ENCODE peak calls at places on chromosomes 16 and 17, in ten cellular contexts. A is AG10803; J is NCI-H1417; C is dorsolateral prefrontal cortex; T is ACHN; U is adipocyte; V is stimulated activated CD4-positive, alpha-beta T cell treated with anti-CD3 and anti-CD28 coated beads, Interleukin-2, amount 100 ng/mL, for 48 hours; G is lower lobe of right lung; M is type B pancreatic cell; B is bronchial epithelial cell. Q is an unnamed sample.

GRCh38 chr17:48505788-48506187 is 25.0 kb downstream of the HOXB1 start:
- DNase-seq in J (no peak), M (no peak), U (peak), A (peak), G (no peak), B (peak), C (no peak), T (peak), V (no peak), Q (no peak)

GRCh38 chr16:61295311-61295710 is 740.9 kb downstream of the CDH8 start:
- DNase-seq in A (no peak), G (no peak), U (no peak), J (no peak), B (peak), M (no peak), T (peak), C (no peak), V (no peak), Q (no peak)

GRCh38 chr16:21223787-21224186 is 9.7 kb upstream of the ANKS4B start:
- DNase-seq in A (no peak), U (no peak), V (no peak), C (no peak), J (no peak), T (no peak), M (no peak), B (no peak), G (no peak), Q (no peak)

GRCh38 chr17:55487727-55488436 is 23.4 kb downstream of the SMIM36 start:
- DNase-seq in T (no peak), B (peak), M (no peak), C (no peak), J (no peak), V (no peak), U (no peak), G (no peak), A (peak), Q (no peak)

GRCh38 chr17:5424909-5425308 is 4.9 kb downstream of the RPAIN start:
- DNase-seq in A (no peak), C (no peak), J (no peak), V (no peak), U (no peak), B (no peak), T (no peak), M (no peak), G (no peak), Q (no peak)

GRCh38 chr16:69406780-69407331 is 17.6 kb upstream of the CYB5B start:
- DNase-seq in M (no peak), J (no peak), T (no peak), U (no peak), V (no peak), C (no peak), A (no peak), G (no peak), B (peak), Q (no peak)

GRCh38 chr16:70635356-70636016 is 10.9 kb upstream of the IL34 start:
- DNase-seq in G (no peak), J (no peak), U (peak), B (peak), T (no peak), V (no peak), M (peak), A (peak), C (no peak), Q (peak)

GRCh38 chr16:65737831-65738230 is 616.0 kb upstream of the CDH11 start:
- DNase-seq in G (no peak), A (no peak), M (no peak), B (no peak), C (no peak), U (no peak), J (no peak), T (no peak), V (no peak), Q (no peak)

GRCh38 chr16:74760007-74760767 is 14.4 kb downstream of the FA2H start:
- DNase-seq in B (peak), T (peak), V (no peak), M (no peak), J (no peak), C (no peak), A (no peak), G (no peak), U (no peak), Q (no peak)

GRCh38 chr16:1332618-1333148 is 762 bp upstream of the BAIAP3 start:
- DNase-seq in C (no peak), U (no peak), G (no peak), A (no peak), J (no peak), V (no peak), M (no peak), B (no peak), T (no peak), Q (no peak)

GRCh38 chr16:69112285-69113129 is 7.1 kb downstream of the HAS3 start:
- DNase-seq in A (peak), T (peak), G (peak), V (peak), M (peak), C (no peak), B (no peak), J (peak), U (peak), Q (no peak)

GRCh38 chr16:1101133-1101532 is 5.1 kb upstream of the C1QTNF8 start:
- DNase-seq in C (no peak), V (no peak), G (no peak), M (no peak), B (no peak), T (no peak), J (no peak), A (no peak), U (no peak), Q (no peak)

GRCh38 chr16:87062569-87063442 is 254.4 kb downstream of the C16orf95 start:
- DNase-seq in A (peak), T (peak), G (no peak), B (peak), J (peak), M (no peak), U (peak), C (no peak), V (peak), Q (no peak)

GRCh38 chr16:57167951-57168350 is 17.9 kb downstream of the PSME3IP1 start:
- DNase-seq in V (no peak), G (no peak), C (no peak), U (peak), B (peak), M (no peak), J (peak), A (peak), T (peak), Q (peak)

GRCh38 chr16:49700928-49701685 is 154.8 kb downstream of the ZNF423 start:
- DNase-seq in T (no peak), U (peak), V (no peak), B (peak), A (no peak), M (no peak), J (no peak), G (no peak), C (no peak), Q (no peak)

GRCh38 chr17:7862692-7863437 is 5.1 kb downstream of the CYB5D1 start:
- DNase-seq in B (peak), G (no peak), A (peak), M (no peak), V (no peak), U (peak), T (peak), J (peak), C (peak), Q (no peak)

GRCh38 chr16:20799599-20799998 is 6.7 kb downstream of the ERI2 start:
- DNase-seq in J (peak), U (peak), T (peak), V (no peak), M (no peak), B (peak), A (peak), G (no peak), C (no peak), Q (no peak)

GRCh38 chr16:11291021-11291716 is 10.0 kb upstream of the PRM1 start:
- DNase-seq in T (no peak), C (no peak), G (no peak), B (no peak), A (no peak), V (no peak), M (no peak), U (no peak), J (no peak), Q (no peak)

GRCh38 chr17:78658281-78658785 is 81.1 kb upstream of the DNAH17 start:
- DNase-seq in B (peak), U (peak), C (no peak), T (no peak), A (peak), G (no peak), J (no peak), M (no peak), V (no peak), Q (no peak)

GRCh38 chr17:82083533-82084359 is 14.3 kb downstream of the FASN start:
- DNase-seq in U (no peak), J (no peak), A (no peak), C (no peak), B (no peak), T (no peak), G (no peak), V (no peak), M (no peak), Q (no peak)

GRCh38 chr17:71970312-71970711 is 150.5 kb upstream of the SOX9 start:
- DNase-seq in B (peak), J (no peak), V (no peak), U (no peak), T (no peak), M (no peak), C (no peak), G (no peak), A (no peak), Q (no peak)

Q was measured in non-pigmented ciliary epithelial cell.